ENCODE peak calls at places on chromosomes 6 and 20, in seven cellular contexts. One of them, this sample, is unnamed.

GRCh38 chr20:23231561-23232218 is 118.9 kb upstream of the NXT1 start:
- DNase-seq in right lobe of liver: no peak
- DNase-seq in left lung: no peak
- DNase-seq in colonic mucosa: no peak
- DNase-seq in CD4-positive, alpha-beta T cell: no peak
- DNase-seq in A549: no peak
- DNase-seq in left ventricle myocardium inferior: no peak
- DNase-seq in this sample: no peak

GRCh38 chr6:168408504-168409136 is 32.4 kb upstream of the SMOC2 start:
- DNase-seq in right lobe of liver: no peak
- DNase-seq in left lung: no peak
- DNase-seq in colonic mucosa: no peak
- DNase-seq in CD4-positive, alpha-beta T cell: no peak
- DNase-seq in A549: no peak
- DNase-seq in left ventricle myocardium inferior: no peak
- DNase-seq in this sample: no peak

GRCh38 chr6:113414511-113414910 is 442.6 kb upstream of the MARCKS start:
- DNase-seq in right lobe of liver: peak; percentile 37
- DNase-seq in left lung: no peak
- DNase-seq in colonic mucosa: peak; percentile 32
- DNase-seq in CD4-positive, alpha-beta T cell: no peak
- DNase-seq in A549: peak; percentile 9
- DNase-seq in left ventricle myocardium inferior: no peak
- DNase-seq in this sample: no peak

GRCh38 chr6:104143757-104144156 is 716.0 kb downstream of the HACE1 start:
- DNase-seq in right lobe of liver: no peak
- DNase-seq in left lung: no peak
- DNase-seq in colonic mucosa: no peak
- DNase-seq in CD4-positive, alpha-beta T cell: no peak
- DNase-seq in A549: no peak
- DNase-seq in left ventricle myocardium inferior: no peak
- DNase-seq in this sample: no peak

GRCh38 chr6:99393698-99394531 is at the start of gene COQ3:
- DNase-seq in right lobe of liver: peak; percentile 75
- DNase-seq in left lung: peak; percentile 89
- DNase-seq in colonic mucosa: peak; percentile 79
- DNase-seq in CD4-positive, alpha-beta T cell: peak; percentile 54
- DNase-seq in A549: peak; percentile 80
- DNase-seq in left ventricle myocardium inferior: peak; percentile 79
- DNase-seq in this sample: peak; percentile 78

GRCh38 chr6:111417181-111417585 is 65.8 kb downstream of the REV3L start:
- DNase-seq in right lobe of liver: no peak
- DNase-seq in left lung: no peak
- DNase-seq in colonic mucosa: peak; percentile 25
- DNase-seq in CD4-positive, alpha-beta T cell: no peak
- DNase-seq in A549: no peak
- DNase-seq in left ventricle myocardium inferior: no peak
- DNase-seq in this sample: no peak

GRCh38 chr6:12386816-12387215 is 96.7 kb downstream of the EDN1 start:
- DNase-seq in right lobe of liver: no peak
- DNase-seq in left lung: no peak
- DNase-seq in colonic mucosa: no peak
- DNase-seq in CD4-positive, alpha-beta T cell: no peak
- DNase-seq in A549: no peak
- DNase-seq in left ventricle myocardium inferior: no peak
- DNase-seq in this sample: no peak

GRCh38 chr6:152293404-152293803 is 343.8 kb downstream of the SYNE1 start:
- DNase-seq in right lobe of liver: no peak
- DNase-seq in left lung: no peak
- DNase-seq in colonic mucosa: no peak
- DNase-seq in CD4-positive, alpha-beta T cell: no peak
- DNase-seq in A549: no peak
- DNase-seq in left ventricle myocardium inferior: peak; percentile 60
- DNase-seq in this sample: no peak

GRCh38 chr6:2157441-2158127 is 87.8 kb downstream of the GMDS start:
- DNase-seq in right lobe of liver: no peak
- DNase-seq in left lung: no peak
- DNase-seq in colonic mucosa: no peak
- DNase-seq in CD4-positive, alpha-beta T cell: no peak
- DNase-seq in A549: no peak
- DNase-seq in left ventricle myocardium inferior: no peak
- DNase-seq in this sample: no peak

GRCh38 chr6:139764498-139764986 is 390.1 kb upstream of the CITED2 start:
- DNase-seq in right lobe of liver: no peak
- DNase-seq in left lung: no peak
- DNase-seq in colonic mucosa: no peak
- DNase-seq in CD4-positive, alpha-beta T cell: no peak
- DNase-seq in A549: peak; percentile 47
- DNase-seq in left ventricle myocardium inferior: no peak
- DNase-seq in this sample: no peak

GRCh38 chr6:100518588-100518987 is 53.9 kb upstream of the SIM1 start:
- DNase-seq in right lobe of liver: no peak
- DNase-seq in left lung: no peak
- DNase-seq in colonic mucosa: no peak
- DNase-seq in CD4-positive, alpha-beta T cell: no peak
- DNase-seq in A549: no peak
- DNase-seq in left ventricle myocardium inferior: no peak
- DNase-seq in this sample: no peak

GRCh38 chr20:63942250-63943006 is 13.8 kb downstream of the UCKL1 start:
- DNase-seq in right lobe of liver: peak; percentile 64
- DNase-seq in left lung: peak; percentile 86
- DNase-seq in colonic mucosa: peak; percentile 50
- DNase-seq in CD4-positive, alpha-beta T cell: peak; percentile 39
- DNase-seq in A549: no peak
- DNase-seq in left ventricle myocardium inferior: peak; percentile 43
- DNase-seq in this sample: peak; percentile 74

GRCh38 chr6:160256445-160256844 is 2.2 kb downstream of the SLC22A2 start:
- DNase-seq in right lobe of liver: no peak
- DNase-seq in left lung: no peak
- DNase-seq in colonic mucosa: no peak
- DNase-seq in CD4-positive, alpha-beta T cell: no peak
- DNase-seq in A549: no peak
- DNase-seq in left ventricle myocardium inferior: no peak
- DNase-seq in this sample: no peak

GRCh38 chr6:34859951-34860350 is 27.9 kb downstream of the TAF11 start:
- DNase-seq in right lobe of liver: no peak
- DNase-seq in left lung: no peak
- DNase-seq in colonic mucosa: no peak
- DNase-seq in CD4-positive, alpha-beta T cell: no peak
- DNase-seq in A549: no peak
- DNase-seq in left ventricle myocardium inferior: no peak
- DNase-seq in this sample: no peak

GRCh38 chr20:17936791-17937687 is 31.6 kb downstream of the SNX5 start:
- DNase-seq in right lobe of liver: no peak
- DNase-seq in left lung: no peak
- DNase-seq in colonic mucosa: peak; percentile 66
- DNase-seq in CD4-positive, alpha-beta T cell: no peak
- DNase-seq in A549: no peak
- DNase-seq in left ventricle myocardium inferior: peak; percentile 76
- DNase-seq in this sample: peak; percentile 58

GRCh38 chr20:62258499-62259293 is 20.4 kb downstream of the OSBPL2 start:
- DNase-seq in right lobe of liver: no peak
- DNase-seq in left lung: peak; percentile 58
- DNase-seq in colonic mucosa: no peak
- DNase-seq in CD4-positive, alpha-beta T cell: no peak
- DNase-seq in A549: no peak
- DNase-seq in left ventricle myocardium inferior: no peak
- DNase-seq in this sample: no peak

GRCh38 chr6:19851273-19852089 is 14.3 kb downstream of the ID4 start:
- DNase-seq in right lobe of liver: no peak
- DNase-seq in left lung: no peak
- DNase-seq in colonic mucosa: peak; percentile 31
- DNase-seq in CD4-positive, alpha-beta T cell: no peak
- DNase-seq in A549: peak; percentile 72
- DNase-seq in left ventricle myocardium inferior: no peak
- DNase-seq in this sample: no peak

GRCh38 chr20:5504061-5504739 is 187.4 kb upstream of the PROKR2 start:
- DNase-seq in right lobe of liver: peak; percentile 31
- DNase-seq in left lung: peak; percentile 86
- DNase-seq in colonic mucosa: peak; percentile 76
- DNase-seq in CD4-positive, alpha-beta T cell: no peak
- DNase-seq in A549: no peak
- DNase-seq in left ventricle myocardium inferior: peak; percentile 77
- DNase-seq in this sample: peak; percentile 72

GRCh38 chr6:141443032-141443431 is 689.7 kb upstream of the GJE1 start:
- DNase-seq in right lobe of liver: no peak
- DNase-seq in left lung: no peak
- DNase-seq in colonic mucosa: no peak
- DNase-seq in CD4-positive, alpha-beta T cell: no peak
- DNase-seq in A549: no peak
- DNase-seq in left ventricle myocardium inferior: no peak
- DNase-seq in this sample: no peak

GRCh38 chr20:55153321-55153720 is 677.9 kb downstream of the DOK5 start:
- DNase-seq in right lobe of liver: no peak
- DNase-seq in left lung: no peak
- DNase-seq in colonic mucosa: no peak
- DNase-seq in CD4-positive, alpha-beta T cell: no peak
- DNase-seq in A549: no peak
- DNase-seq in left ventricle myocardium inferior: no peak
- DNase-seq in this sample: no peak

GRCh38 chr6:75149253-75149652 is 56.6 kb downstream of the COL12A1 start:
- DNase-seq in right lobe of liver: no peak
- DNase-seq in left lung: no peak
- DNase-seq in colonic mucosa: no peak
- DNase-seq in CD4-positive, alpha-beta T cell: no peak
- DNase-seq in A549: no peak
- DNase-seq in left ventricle myocardium inferior: no peak
- DNase-seq in this sample: no peak

GRCh38 chr6:1326535-1327121 is 14.7 kb downstream of the FOXQ1 start:
- DNase-seq in right lobe of liver: no peak
- DNase-seq in left lung: no peak
- DNase-seq in colonic mucosa: no peak
- DNase-seq in CD4-positive, alpha-beta T cell: no peak
- DNase-seq in A549: no peak
- DNase-seq in left ventricle myocardium inferior: no peak
- DNase-seq in this sample: no peak

GRCh38 chr6:109239918-109240321 is 142.3 kb downstream of the CD164 start:
- DNase-seq in right lobe of liver: no peak
- DNase-seq in left lung: no peak
- DNase-seq in colonic mucosa: no peak
- DNase-seq in CD4-positive, alpha-beta T cell: no peak
- DNase-seq in A549: no peak
- DNase-seq in left ventricle myocardium inferior: peak; percentile 30
- DNase-seq in this sample: no peak

GRCh38 chr6:121055572-121056163 is 278.6 kb downstream of the TBC1D32 start:
- DNase-seq in right lobe of liver: no peak
- DNase-seq in left lung: no peak
- DNase-seq in colonic mucosa: no peak
- DNase-seq in CD4-positive, alpha-beta T cell: no peak
- DNase-seq in A549: peak; percentile 15
- DNase-seq in left ventricle myocardium inferior: no peak
- DNase-seq in this sample: no peak

GRCh38 chr20:29325304-29325640 is 1932.2 kb upstream of the DEFB115 start:
- DNase-seq in right lobe of liver: no peak
- DNase-seq in left lung: peak; percentile 79
- DNase-seq in colonic mucosa: no peak
- DNase-seq in CD4-positive, alpha-beta T cell: no peak
- DNase-seq in A549: no peak
- DNase-seq in left ventricle myocardium inferior: no peak
- DNase-seq in this sample: no peak

GRCh38 chr6:150126641-150127291 is 16.1 kb upstream of the PPP1R14C start:
- DNase-seq in right lobe of liver: no peak
- DNase-seq in left lung: no peak
- DNase-seq in colonic mucosa: no peak
- DNase-seq in CD4-positive, alpha-beta T cell: no peak
- DNase-seq in A549: no peak
- DNase-seq in left ventricle myocardium inferior: no peak
- DNase-seq in this sample: no peak

GRCh38 chr6:151757506-151757955 is 50.0 kb upstream of the ESR1 start:
- DNase-seq in right lobe of liver: no peak
- DNase-seq in left lung: no peak
- DNase-seq in colonic mucosa: no peak
- DNase-seq in CD4-positive, alpha-beta T cell: peak; percentile 8
- DNase-seq in A549: no peak
- DNase-seq in left ventricle myocardium inferior: no peak
- DNase-seq in this sample: no peak

GRCh38 chr6:116762235-116762634 is 3.3 kb downstream of the FAM162B start:
- DNase-seq in right lobe of liver: no peak
- DNase-seq in left lung: no peak
- DNase-seq in colonic mucosa: no peak
- DNase-seq in CD4-positive, alpha-beta T cell: no peak
- DNase-seq in A549: no peak
- DNase-seq in left ventricle myocardium inferior: no peak
- DNase-seq in this sample: no peak
- H3K9me3 ChIP-seq in right lobe of liver: no peaks in the 10 kb centered on the region
- H3K9me3 ChIP-seq in left lung: no peaks in the 10 kb centered on the region
- H3K9me3 ChIP-seq in colonic mucosa: no peaks in the 10 kb centered on the region
- H3K9me3 ChIP-seq in CD4-positive, alpha-beta T cell: no peaks in the 10 kb centered on the region
- H3K9me3 ChIP-seq in A549: no peaks in the 10 kb centered on the region
- H3K9me3 ChIP-seq in left ventricle myocardium inferior: no peaks in the 10 kb centered on the region
- H3K9me3 ChIP-seq in this sample: no peaks in the 10 kb centered on the region

GRCh38 chr6:80488190-80488589 is 381.7 kb downstream of the BCKDHB start:
- DNase-seq in right lobe of liver: no peak
- DNase-seq in left lung: no peak
- DNase-seq in colonic mucosa: no peak
- DNase-seq in CD4-positive, alpha-beta T cell: no peak
- DNase-seq in A549: no peak
- DNase-seq in left ventricle myocardium inferior: no peak
- DNase-seq in this sample: no peak
- TF ChIP-seq CTCF in right lobe of liver: no peak
- TF ChIP-seq CTCF in left lung: no peak
- TF ChIP-seq CTCF in colonic mucosa: no peak
- TF ChIP-seq CTCF in CD4-positive, alpha-beta T cell: no peak
- TF ChIP-seq CTCF in A549: no peak
- TF ChIP-seq CTCF in left ventricle myocardium inferior: no peak
- TF ChIP-seq CTCF in this sample: no peak

DNA sequence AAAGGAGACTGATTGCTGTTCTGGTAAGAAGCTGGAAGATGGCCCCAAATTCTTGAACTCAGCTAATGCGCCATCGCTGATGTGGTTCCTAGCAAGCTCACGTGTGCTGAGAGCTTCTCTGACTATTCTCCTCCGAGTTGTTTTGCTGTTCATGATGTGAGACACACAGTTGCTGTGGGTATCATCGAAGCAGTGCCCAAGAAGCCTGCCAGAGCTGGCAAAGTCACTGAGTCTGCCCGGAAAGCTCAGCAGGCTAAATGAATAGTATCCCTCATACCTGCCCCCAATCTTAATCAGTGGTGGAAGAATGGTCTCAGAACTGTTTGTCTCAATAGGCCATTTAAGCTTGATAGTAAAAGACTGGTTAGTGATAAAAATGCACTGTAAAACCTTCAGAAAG is 28.3 kb upstream of the BCLAF1 start:
- DNase-seq in right lobe of liver: no peak
- DNase-seq in left lung: no peak
- DNase-seq in colonic mucosa: no peak
- DNase-seq in CD4-positive, alpha-beta T cell: no peak
- DNase-seq in A549: no peak
- DNase-seq in left ventricle myocardium inferior: no peak
- DNase-seq in this sample: no peak
- H3K9me3 ChIP-seq in right lobe of liver: no peaks in the 10 kb centered on the region
- H3K9me3 ChIP-seq in left lung: no peaks in the 10 kb centered on the region
- H3K9me3 ChIP-seq in colonic mucosa: no peaks in the 10 kb centered on the region
- H3K9me3 ChIP-seq in CD4-positive, alpha-beta T cell: no peaks in the 10 kb centered on the region
- H3K9me3 ChIP-seq in A549: no peaks in the 10 kb centered on the region
- H3K9me3 ChIP-seq in left ventricle myocardium inferior: no peaks in the 10 kb centered on the region
- H3K9me3 ChIP-seq in this sample: no peaks in the 10 kb centered on the region

DNA sequence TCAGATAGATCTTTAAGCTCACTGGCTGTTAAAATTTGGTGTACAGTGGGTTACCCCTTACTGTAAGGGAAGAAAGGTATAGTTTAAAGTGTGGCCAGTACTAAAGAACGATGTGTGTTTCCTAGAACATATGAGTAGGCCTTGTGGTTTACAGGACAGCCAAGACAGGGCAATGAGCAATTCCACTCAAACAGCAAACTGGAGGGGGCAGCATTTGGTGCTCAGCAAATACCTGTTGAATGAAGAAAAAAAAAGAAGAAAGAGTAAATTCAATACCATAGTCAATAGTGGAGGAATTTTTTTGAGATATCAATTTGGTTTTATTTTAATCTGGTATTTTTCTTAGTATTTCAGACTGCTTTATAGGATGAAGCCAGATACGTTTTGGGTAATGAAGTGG is 3.8 kb upstream of the NCOA5 start:
- DNase-seq in right lobe of liver: no peak
- DNase-seq in left lung: no peak
- DNase-seq in colonic mucosa: no peak
- DNase-seq in CD4-positive, alpha-beta T cell: no peak
- DNase-seq in A549: no peak
- DNase-seq in left ventricle myocardium inferior: no peak
- DNase-seq in this sample: no peak
- TF ChIP-seq CTCF in right lobe of liver: no peak
- TF ChIP-seq CTCF in left lung: no peak
- TF ChIP-seq CTCF in colonic mucosa: no peak
- TF ChIP-seq CTCF in CD4-positive, alpha-beta T cell: no peak
- TF ChIP-seq CTCF in A549: no peak
- TF ChIP-seq CTCF in left ventricle myocardium inferior: no peak
- TF ChIP-seq CTCF in this sample: no peak